ENCODE peak calls at places on chromosomes 5 and 9, in ten cellular contexts. M is astrocyte of the spinal cord; U is astrocyte; T is effector CD4-positive, alpha-beta T cell; P is EL; S is NCI-H1048; X is HCT116; R is activated CD8-positive, alpha-beta memory T cell treated with anti-CD3 and anti-CD28 coated beads for 48 hours; F is NCI-H345; O is putamen. D is an unnamed sample.

GRCh38 chr9:38026021-38026809 is 42.8 kb downstream of the SHB start:
- DNase-seq in R (no peak), X (no peak), T (no peak), F (peak), O (no peak), P (peak), U (peak), M (peak), S (no peak), D (peak)

GRCh38 chr5:169652057-169652456 is 15.0 kb downstream of the DOCK2 start:
- DNase-seq in X (no peak), M (no peak), O (no peak), F (peak), U (no peak), P (no peak), T (no peak), R (no peak), S (no peak), D (no peak)

GRCh38 chr9:33446507-33447403 is 638 bp downstream of the AQP3 start:
- DNase-seq in U (peak), R (peak), F (no peak), T (peak), O (no peak), M (peak), X (no peak), S (no peak), P (peak), D (no peak)

GRCh38 chr5:132830436-132831094 is at the start of gene SHROOM1:
- DNase-seq in T (no peak), U (peak), X (peak), S (no peak), R (no peak), P (peak), O (no peak), M (no peak), F (peak), D (peak)

GRCh38 chr5:147780924-147781530 is 1.5 kb downstream of the JAKMIP2 start:
- DNase-seq in R (no peak), F (no peak), S (no peak), U (no peak), T (no peak), P (no peak), M (no peak), O (peak), X (no peak), D (no peak)

GRCh38 chr5:14243768-14244167 is 100.6 kb downstream of the TRIO start:
- DNase-seq in R (no peak), U (no peak), F (no peak), S (no peak), M (no peak), P (no peak), O (no peak), X (no peak), T (no peak), D (no peak)

GRCh38 chr9:2087500-2088313 is 72.6 kb downstream of the SMARCA2 start:
- DNase-seq in M (peak), R (no peak), U (peak), O (no peak), F (peak), T (peak), X (peak), S (no peak), P (peak), D (peak)

GRCh38 chr5:178788381-178789085 is 58.1 kb upstream of the ZNF354A start:
- DNase-seq in M (no peak), P (no peak), U (no peak), X (no peak), T (no peak), F (no peak), O (no peak), R (no peak), S (no peak), D (no peak)

GRCh38 chr9:130040901-130041647 is 1.9 kb downstream of the FNBP1 start:
- DNase-seq in O (no peak), R (no peak), S (no peak), X (no peak), U (no peak), T (no peak), P (no peak), F (no peak), M (no peak), D (no peak)

GRCh38 chr9:18606831-18607230 is 132.9 kb downstream of the ADAMTSL1 start:
- DNase-seq in F (peak), P (peak), T (no peak), S (no peak), X (no peak), O (no peak), M (peak), R (no peak), U (peak), D (peak)